ENCODE peak calls at places on chromosome 11, in six cellular contexts. M is GM12864, H is MM.1S, Z is activated B cell treated with CpG ODN at 0.5 μM for 24 hours, D is uterus, P is neural progenitor cell. R is an unnamed sample.

GRCh38 chr11:6693342-6694228 is 10.4 kb upstream of the MRPL17 start:
- DNase-seq in Z (no peak), P (no peak), M (no peak), D (peak), H (no peak), R (no peak)

GRCh38 chr11:68947151-68947550 is 33.6 kb downstream of the MRGPRD start:
- DNase-seq in D (no peak), P (no peak), H (no peak), M (no peak), Z (no peak), R (no peak)

GRCh38 chr11:64027619-64028397 is 7.9 kb upstream of the FLRT1 start:
- DNase-seq in D (no peak), P (no peak), M (no peak), Z (no peak), H (no peak), R (no peak)

GRCh38 chr11:7004482-7004881 is 15.7 kb downstream of the ZNF214 start:
- DNase-seq in D (no peak), P (no peak), Z (no peak), H (no peak), M (peak), R (no peak)

GRCh38 chr11:18523079-18523478 is 3.7 kb downstream of the TSG101 start:
- DNase-seq in P (no peak), M (no peak), Z (no peak), D (no peak), H (no peak), R (no peak)

GRCh38 chr11:75801362-75802021 is 13.5 kb upstream of the UVRAG start:
- DNase-seq in D (no peak), P (no peak), H (peak), M (no peak), Z (no peak), R (no peak)

GRCh38 chr11:76073716-76074115 is 132.6 kb downstream of the WNT11 start:
- DNase-seq in D (no peak), Z (no peak), M (no peak), P (no peak), H (no peak), R (no peak)

GRCh38 chr11:27217948-27218410 is 145.0 kb downstream of the CCDC34 start:
- DNase-seq in M (no peak), Z (no peak), D (no peak), P (no peak), H (no peak), R (no peak)

GRCh38 chr11:1964348-1964747 is 17.2 kb downstream of the MRPL23 start:
- DNase-seq in M (no peak), P (no peak), H (no peak), D (no peak), Z (no peak), R (no peak)
- TF ChIP-seq CTCF in M (no peak), P (no peak), H (no peak), D (no peak), Z (no peak), R (no peak)

GRCh38 chr11:108790501-108791299 is 125.8 kb downstream of the DDX10 start:
- DNase-seq in Z (no peak), D (no peak), M (no peak), H (no peak), P (no peak), R (no peak)

GRCh38 chr11:108787105-108787504 is 122.2 kb downstream of the DDX10 start:
- DNase-seq in P (no peak), D (no peak), H (no peak), M (no peak), Z (no peak), R (no peak)

GRCh38 chr11:108786281-108786990 is 121.6 kb downstream of the DDX10 start:
- DNase-seq in H (no peak), D (no peak), Z (no peak), M (no peak), P (no peak), R (no peak)

GRCh38 chr11:108793138-108793537 is 128.3 kb downstream of the DDX10 start:
- DNase-seq in M (no peak), H (no peak), P (no peak), D (no peak), Z (no peak), R (no peak)

GRCh38 chr11:108788565-108789199 is 123.8 kb downstream of the DDX10 start:
- DNase-seq in P (peak), Z (no peak), M (no peak), H (peak), D (no peak), R (no peak)
- TF ChIP-seq CTCF in P (peak), Z (no peak), M (peak), H (peak), D (no peak), R (no peak)

GRCh38 chr11:20131744-20132666 is 28.3 kb downstream of the DBX1 start:
- DNase-seq in M (no peak), H (peak), P (peak), D (peak), Z (no peak), R (no peak)
- TF ChIP-seq CTCF in M (peak), H (peak), P (peak), D (peak), Z (no peak), R (peak)

DNA sequence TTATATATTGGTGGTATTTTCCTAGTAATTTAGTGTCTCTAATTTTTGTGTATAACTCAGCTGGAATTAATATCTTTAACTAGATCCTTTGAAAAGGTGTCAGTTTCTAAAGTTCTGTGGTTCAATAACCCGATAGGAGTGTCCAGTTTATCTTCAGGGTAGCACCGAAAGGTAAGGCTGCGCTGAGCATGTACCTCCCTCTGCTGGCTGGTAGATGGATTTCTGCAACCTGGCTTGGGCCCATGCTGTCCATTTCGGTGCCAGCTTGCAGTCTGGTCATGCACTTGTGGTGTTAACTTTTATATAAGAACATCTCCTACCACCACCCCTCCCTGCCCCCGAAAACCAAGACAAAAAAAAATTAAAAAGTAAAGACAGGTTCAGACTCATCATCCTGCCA is 24.7 kb downstream of the EXT2 start:
- DNase-seq in D (no peak), P (peak), H (no peak), Z (no peak), M (no peak), R (no peak)
- TF ChIP-seq CTCF in D (no peak), P (peak), H (peak), Z (no peak), M (no peak), R (no peak)

GRCh38 chr11:57457643-57458023 is 2.7 kb upstream of the RTN4RL2 start:
- DNase-seq in M (no peak), H (no peak), D (no peak), Z (no peak), P (no peak), R (no peak)
- TF ChIP-seq CTCF in M (no peak), H (no peak), D (no peak), Z (no peak), P (no peak), R (peak)

R was measured in mesothelial cell of epicardium.